ENCODE peak calls at places on chromosome 5, in nine cellular contexts. Y, A, W, X, U, Q, E, P and S are unnamed samples.

GRCh38 chr5:147887925-147888324 is 9.4 kb downstream of the SCGB3A2 start:
- DNase-seq in Y (no peak), E (no peak), P (no peak), A (no peak), U (no peak), X (no peak), Q (no peak), W (no peak), S (no peak)

GRCh38 chr5:21152611-21153010 is 1164.6 kb upstream of the CDH18 start:
- DNase-seq in W (no peak), E (no peak), A (no peak), U (no peak), Q (peak), Y (no peak), P (no peak), X (peak), S (peak)

GRCh38 chr5:172117977-172118701 is 69.9 kb downstream of the STK10 start:
- DNase-seq in U (peak), A (no peak), Q (no peak), P (no peak), X (no peak), E (no peak), W (no peak), Y (no peak), S (no peak)

GRCh38 chr5:139415221-139415861 is 11.5 kb upstream of the SPATA24 start:
- DNase-seq in Y (no peak), W (no peak), X (no peak), P (no peak), Q (no peak), U (no peak), E (peak), A (peak), S (no peak)

GRCh38 chr5:173509060-173509459 is 107.4 kb downstream of the BOD1 start:
- DNase-seq in P (no peak), U (no peak), Y (no peak), X (no peak), Q (no peak), A (no peak), W (no peak), E (no peak), S (no peak)

GRCh38 chr5:151570512-151571269 is 20.4 kb downstream of the FAT2 start:
- DNase-seq in E (no peak), W (no peak), X (no peak), Q (no peak), A (no peak), Y (no peak), P (no peak), U (no peak), S (peak)

GRCh38 chr5:80834710-80835109 is 125.5 kb upstream of the RASGRF2 start:
- DNase-seq in U (no peak), Y (no peak), P (no peak), X (no peak), A (no peak), W (no peak), E (no peak), Q (no peak), S (no peak)

GRCh38 chr5:141869040-141869439 is 9.2 kb downstream of the PCDH1 start:
- DNase-seq in U (peak), P (no peak), E (no peak), Y (no peak), Q (no peak), W (no peak), A (no peak), X (no peak), S (no peak)

GRCh38 chr5:17127743-17128231 is 89.6 kb upstream of the BASP1 start:
- DNase-seq in P (no peak), Q (no peak), E (no peak), X (no peak), Y (no peak), A (no peak), U (no peak), W (no peak), S (no peak)